ENCODE peak calls at places on chromosomes 6 and 20, in nine cellular contexts. C is HCT116, D is A549, U is endothelial cell of umbilical vein, I is heart left ventricle, P is adrenal gland, H is ovary, T is spleen, J is transverse colon. V is an unnamed sample. For H3K4me1, the result is how much of the 10 kb centered on the place peaks cover.

GRCh38 chr6:152316024-152316423 is 321.1 kb downstream of the SYNE1 start:
- DNase-seq in P (no peak), H (no peak), T (peak), J (no peak), C (no peak), I (peak), U (peak), D (no peak), V (no peak)

GRCh38 chr6:35776364-35777215 is at the start of gene CLPSL2:
- DNase-seq in U (no peak), P (no peak), H (no peak), T (peak), J (no peak), C (no peak), D (peak), I (no peak), V (no peak)

GRCh38 chr20:50915424-50915823 is 15.8 kb downstream of the ADNP start:
- DNase-seq in I (no peak), P (no peak), D (no peak), C (no peak), T (no peak), J (no peak), H (no peak), U (peak), V (no peak)

GRCh38 chr6:152185158-152185574 is 377.7 kb downstream of the ESR1 start:
- DNase-seq in J (no peak), C (no peak), T (no peak), H (no peak), P (no peak), U (no peak), D (no peak), I (no peak), V (no peak)

GRCh38 chr6:132933085-132933484 is 118.7 kb downstream of the RPS12 start:
- DNase-seq in P (no peak), D (no peak), J (no peak), H (no peak), C (no peak), T (no peak), U (no peak), I (no peak), V (no peak)

GRCh38 chr6:142030115-142030619 is 102.6 kb upstream of the GJE1 start:
- DNase-seq in U (peak), T (no peak), D (no peak), C (no peak), J (no peak), H (no peak), I (no peak), P (no peak), V (no peak)

GRCh38 chr6:122692175-122692598 is 82.0 kb downstream of the PKIB start:
- DNase-seq in P (no peak), H (no peak), D (no peak), C (no peak), J (no peak), I (no peak), U (no peak), T (no peak), V (no peak)

GRCh38 chr20:53210931-53211330 is 238.8 kb downstream of the TSHZ2 start:
- DNase-seq in T (no peak), H (no peak), U (no peak), D (no peak), P (no peak), C (no peak), I (no peak), J (no peak), V (no peak)

GRCh38 chr6:135935951-135936601 is 84.6 kb downstream of the PDE7B start:
- DNase-seq in H (no peak), U (no peak), D (peak), J (no peak), C (no peak), T (no peak), P (no peak), I (no peak), V (no peak)

GRCh38 chr6:161727063-161727462 is 453.2 kb upstream of the AGPAT4 start:
- DNase-seq in T (peak), D (no peak), C (no peak), P (no peak), I (no peak), J (no peak), U (no peak), H (no peak), V (no peak)

GRCh38 chr6:167750956-167751358 is 75.8 kb upstream of the AFDN start:
- DNase-seq in T (peak), P (peak), D (no peak), C (peak), U (no peak), I (no peak), J (peak), H (no peak), V (no peak)

GRCh38 chr6:66057034-66057433 is 350.0 kb upstream of the EYS start:
- DNase-seq in T (no peak), H (no peak), D (no peak), I (no peak), P (no peak), J (no peak), C (no peak), U (no peak), V (no peak)

GRCh38 chr6:127436578-127437110 is 22.5 kb downstream of the KIAA0408 start:
- DNase-seq in D (no peak), H (no peak), C (no peak), I (no peak), J (no peak), T (no peak), P (no peak), U (no peak), V (no peak)

GRCh38 chr6:33822575-33823395 is 19.0 kb upstream of the MLN start:
- DNase-seq in P (no peak), J (no peak), I (no peak), T (no peak), D (peak), H (no peak), U (peak), C (peak), V (no peak)

GRCh38 chr6:30839666-30840065 is 44.7 kb upstream of the DDR1 start:
- DNase-seq in U (no peak), J (peak), I (no peak), D (no peak), P (no peak), H (no peak), C (no peak), T (no peak), V (no peak)

GRCh38 chr6:11331136-11331535 is 98.7 kb upstream of the NEDD9 start:
- DNase-seq in T (no peak), H (no peak), U (no peak), P (no peak), D (no peak), J (no peak), C (no peak), I (no peak), V (no peak)

GRCh38 chr6:11328613-11329247 is 96.3 kb upstream of the NEDD9 start:
- DNase-seq in H (no peak), C (no peak), T (no peak), D (no peak), P (no peak), I (no peak), J (no peak), U (no peak), V (no peak)

GRCh38 chr6:11333292-11333849 is 100.9 kb upstream of the NEDD9 start:
- DNase-seq in D (no peak), H (no peak), C (no peak), U (no peak), I (no peak), T (no peak), J (no peak), P (no peak), V (no peak)

GRCh38 chr6:11332463-11332862 is 100.0 kb upstream of the NEDD9 start:
- DNase-seq in I (no peak), U (no peak), J (no peak), P (no peak), D (no peak), C (no peak), H (no peak), T (no peak), V (no peak)

GRCh38 chr6:11329841-11330765 is 97.6 kb upstream of the NEDD9 start:
- DNase-seq in P (no peak), C (no peak), H (no peak), I (no peak), T (no peak), D (no peak), J (peak), U (peak), V (no peak)
- H3K27ac ChIP-seq in P (no peak), C (no peak), H (no peak), I (no peak), T (peak), D (peak), J (peak), U (peak), V (peak)

GRCh38 chr6:32177788-32178546 is at the start of gene RNF5:
- DNase-seq in D (peak), J (peak), C (peak), T (peak), I (peak), U (peak), H (peak), P (peak), V (peak)
- TF ChIP-seq POLR2A in D (no peak), J (peak), C (no peak), T (no peak), I (peak), U (no peak), H (peak), P (no peak), V (peak)

DNA sequence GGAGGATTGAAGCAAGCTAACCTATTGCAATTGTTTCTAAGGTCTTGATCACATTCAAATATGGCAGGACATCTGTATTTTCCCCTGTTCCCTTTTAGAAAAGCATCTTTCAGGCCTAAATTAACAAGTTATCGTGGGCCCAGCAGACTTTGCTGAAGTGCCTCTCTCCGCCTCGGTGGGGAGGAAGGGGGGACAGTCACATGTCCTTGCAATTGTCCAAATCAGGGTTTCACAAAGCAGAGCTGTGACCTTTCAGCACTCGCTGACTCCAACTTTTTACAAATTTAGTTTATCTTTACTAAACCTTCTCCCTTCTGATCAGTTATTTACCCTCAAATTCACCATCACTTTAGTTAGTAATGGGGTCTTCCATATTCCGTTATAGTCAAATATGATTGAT is 74.4 kb upstream of the KCNK16 start:
- DNase-seq in I (no peak), D (no peak), T (no peak), P (no peak), U (no peak), J (no peak), C (no peak), H (no peak), V (no peak)
- H3K4me1 ChIP-seq in I (under half), D (under half), T (under half), P (under half), U (under half), J (under half), C (under half), H (under half), V (under half)

GRCh38 chr20:49395659-49396058 is 86.8 kb downstream of the KCNB1 start:
- DNase-seq in C (no peak), P (no peak), J (no peak), T (no peak), I (no peak), D (no peak), U (no peak), H (no peak), V (no peak)

GRCh38 chr20:49398401-49399144 is 83.9 kb downstream of the KCNB1 start:
- DNase-seq in T (no peak), P (no peak), C (no peak), U (no peak), I (no peak), D (peak), H (no peak), J (no peak), V (no peak)

GRCh38 chr20:49399329-49399728 is 83.1 kb downstream of the KCNB1 start:
- DNase-seq in T (no peak), C (no peak), H (no peak), D (no peak), P (no peak), J (no peak), I (no peak), U (no peak), V (peak)

GRCh38 chr20:49396230-49396629 is 86.2 kb downstream of the KCNB1 start:
- DNase-seq in I (no peak), J (no peak), P (no peak), D (no peak), C (no peak), H (no peak), U (no peak), T (no peak), V (no peak)

DNA sequence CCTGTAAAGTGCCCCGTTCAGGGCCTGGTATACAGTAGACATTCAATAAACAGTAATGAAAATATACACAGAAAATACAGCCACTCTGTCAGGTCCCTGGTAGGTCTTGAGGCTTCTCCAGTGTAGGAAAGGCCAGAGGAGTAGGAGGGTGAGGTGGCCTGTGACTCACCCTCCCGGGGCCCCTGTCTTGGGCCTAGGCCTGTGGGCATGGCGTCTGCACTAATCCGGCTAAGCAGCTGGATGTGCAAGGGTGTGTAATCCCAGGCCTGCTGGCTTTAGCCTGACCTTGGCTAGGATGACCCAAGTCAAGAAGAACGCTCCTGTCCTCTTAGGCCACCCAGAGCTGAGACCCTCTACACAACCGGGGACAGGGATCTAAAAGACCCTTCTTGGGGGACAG is 84.9 kb downstream of the KCNB1 start:
- DNase-seq in P (no peak), D (peak), I (no peak), T (no peak), H (no peak), C (no peak), J (no peak), U (no peak), V (no peak)
- H3K27ac ChIP-seq in P (no peak), D (peak), I (no peak), T (no peak), H (no peak), C (no peak), J (peak), U (no peak), V (peak)

V was measured in tibial nerve.